ENCODE peak calls at places on chromosomes 3 and 15, in four cellular contexts. One of them, this sample, is unnamed.

GRCh38 chr3:184399410-184399809 is 19.6 kb downstream of the CHRD start:
- DNase-seq in SK-N-SH: no peak
- DNase-seq in uterus: peak; percentile 61
- DNase-seq in astrocyte: peak; percentile 93
- DNase-seq in this sample: no peak

GRCh38 chr3:157423337-157423736 is 13.3 kb upstream of the PTX3 start:
- DNase-seq in SK-N-SH: no peak
- DNase-seq in uterus: no peak
- DNase-seq in astrocyte: no peak
- DNase-seq in this sample: no peak

GRCh38 chr3:197573048-197573767 is 17.4 kb upstream of the BDH1 start:
- DNase-seq in SK-N-SH: no peak
- DNase-seq in uterus: no peak
- DNase-seq in astrocyte: no peak
- DNase-seq in this sample: no peak

GRCh38 chr3:187186801-187187421 is 10.4 kb upstream of the RTP1 start:
- DNase-seq in SK-N-SH: no peak
- DNase-seq in uterus: peak; percentile 47
- DNase-seq in astrocyte: peak; percentile 98
- DNase-seq in this sample: peak; percentile 83

GRCh38 chr3:54087581-54088410 is 34.6 kb upstream of the CACNA2D3 start:
- DNase-seq in SK-N-SH: peak; percentile 30
- DNase-seq in uterus: no peak
- DNase-seq in astrocyte: no peak
- DNase-seq in this sample: no peak

GRCh38 chr3:174538116-174538515 is 321.0 kb upstream of the NAALADL2 start:
- DNase-seq in SK-N-SH: no peak
- DNase-seq in uterus: no peak
- DNase-seq in astrocyte: no peak
- DNase-seq in this sample: no peak

GRCh38 chr15:85477730-85478129 is 97.3 kb downstream of the AKAP13 start:
- DNase-seq in SK-N-SH: no peak
- DNase-seq in uterus: no peak
- DNase-seq in astrocyte: peak; percentile 67
- DNase-seq in this sample: peak; percentile 83

GRCh38 chr3:55091381-55092225 is 163.7 kb upstream of the LRTM1 start:
- DNase-seq in SK-N-SH: no peak
- DNase-seq in uterus: no peak
- DNase-seq in astrocyte: peak; percentile 78
- DNase-seq in this sample: no peak

GRCh38 chr3:141728355-141728892 is 9.7 kb upstream of the RNF7 start:
- DNase-seq in SK-N-SH: no peak
- DNase-seq in uterus: no peak
- DNase-seq in astrocyte: no peak
- DNase-seq in this sample: no peak

GRCh38 chr15:49155834-49156627 is 632 bp upstream of the COPS2 start:
- DNase-seq in SK-N-SH: peak; percentile 33
- DNase-seq in uterus: no peak
- DNase-seq in astrocyte: peak; percentile 32
- DNase-seq in this sample: peak; percentile 12

GRCh38 chr15:66761723-66762595 is 59.9 kb downstream of the SMAD6 start:
- DNase-seq in SK-N-SH: no peak
- DNase-seq in uterus: no peak
- DNase-seq in astrocyte: peak; percentile 45
- DNase-seq in this sample: peak; percentile 53

GRCh38 chr15:65211157-65211982 is at the start of gene CILP:
- DNase-seq in SK-N-SH: peak; percentile 78
- DNase-seq in uterus: peak; percentile 65
- DNase-seq in astrocyte: peak; percentile 10
- DNase-seq in this sample: no peak

GRCh38 chr3:173799073-173799830 is 401.7 kb downstream of the NLGN1 start:
- DNase-seq in SK-N-SH: no peak
- DNase-seq in uterus: no peak
- DNase-seq in astrocyte: no peak
- DNase-seq in this sample: no peak

GRCh38 chr3:50340404-50341329 is at the start of gene RASSF1:
- DNase-seq in SK-N-SH: no peak
- DNase-seq in uterus: peak; percentile 80
- DNase-seq in astrocyte: no peak
- DNase-seq in this sample: no peak

GRCh38 chr3:123949606-123950005 is 11.4 kb downstream of the CCDC14 start:
- DNase-seq in SK-N-SH: no peak
- DNase-seq in uterus: no peak
- DNase-seq in astrocyte: peak; percentile 72
- DNase-seq in this sample: peak; percentile 62

GRCh38 chr3:139935866-139936817 is 1.2 kb downstream of the CLSTN2 start:
- DNase-seq in SK-N-SH: peak; percentile 70
- DNase-seq in uterus: peak; percentile 47
- DNase-seq in astrocyte: no peak
- DNase-seq in this sample: peak; percentile 20

GRCh38 chr3:149605902-149606301 is 51.9 kb downstream of the WWTR1 start:
- DNase-seq in SK-N-SH: no peak
- DNase-seq in uterus: no peak
- DNase-seq in astrocyte: peak; percentile 71
- DNase-seq in this sample: peak; percentile 67

GRCh38 chr15:70246623-70247200 is 149.0 kb upstream of the TLE3 start:
- DNase-seq in SK-N-SH: no peak
- DNase-seq in uterus: no peak
- DNase-seq in astrocyte: no peak
- DNase-seq in this sample: no peak

GRCh38 chr15:69718916-69719315 is 266.3 kb downstream of the RPLP1 start:
- DNase-seq in SK-N-SH: no peak
- DNase-seq in uterus: no peak
- DNase-seq in astrocyte: no peak
- DNase-seq in this sample: no peak

GRCh38 chr15:40095381-40096093 is 13.1 kb downstream of the BMF start:
- DNase-seq in SK-N-SH: no peak
- DNase-seq in uterus: no peak
- DNase-seq in astrocyte: no peak
- DNase-seq in this sample: no peak

GRCh38 chr3:46979958-46980497 is 562 bp downstream of the NBEAL2 start:
- DNase-seq in SK-N-SH: no peak
- DNase-seq in uterus: peak; percentile 54
- DNase-seq in astrocyte: no peak
- DNase-seq in this sample: no peak

GRCh38 chr15:96264351-96264798 is 66.1 kb upstream of the NR2F2 start:
- DNase-seq in SK-N-SH: no peak
- DNase-seq in uterus: no peak
- DNase-seq in astrocyte: no peak
- DNase-seq in this sample: peak; percentile 99

GRCh38 chr15:92763459-92763858 is 107.9 kb upstream of the FAM174B start:
- DNase-seq in SK-N-SH: no peak
- DNase-seq in uterus: no peak
- DNase-seq in astrocyte: no peak
- DNase-seq in this sample: no peak

GRCh38 chr15:101558217-101558941 is 68.9 kb upstream of the PCSK6 start:
- DNase-seq in SK-N-SH: no peak
- DNase-seq in uterus: no peak
- DNase-seq in astrocyte: no peak
- DNase-seq in this sample: no peak

GRCh38 chr3:153404157-153404556 is 242.1 kb downstream of the RAP2B start:
- DNase-seq in SK-N-SH: no peak
- DNase-seq in uterus: no peak
- DNase-seq in astrocyte: no peak
- DNase-seq in this sample: no peak

GRCh38 chr3:153396581-153396980 is 234.6 kb downstream of the RAP2B start:
- DNase-seq in SK-N-SH: no peak
- DNase-seq in uterus: no peak
- DNase-seq in astrocyte: no peak
- DNase-seq in this sample: no peak

GRCh38 chr3:153399636-153400035 is 237.6 kb downstream of the RAP2B start:
- DNase-seq in SK-N-SH: no peak
- DNase-seq in uterus: no peak
- DNase-seq in astrocyte: no peak
- DNase-seq in this sample: no peak

GRCh38 chr3:153397806-153398205 is 235.8 kb downstream of the RAP2B start:
- DNase-seq in SK-N-SH: no peak
- DNase-seq in uterus: no peak
- DNase-seq in astrocyte: no peak
- DNase-seq in this sample: no peak

GRCh38 chr3:153400641-153401040 is 238.6 kb downstream of the RAP2B start:
- DNase-seq in SK-N-SH: no peak
- DNase-seq in uterus: no peak
- DNase-seq in astrocyte: no peak
- DNase-seq in this sample: peak; percentile 80
- H3K36me3 ChIP-seq in SK-N-SH: no peaks in the 10 kb centered on the region
- H3K36me3 ChIP-seq in uterus: no peaks in the 10 kb centered on the region
- H3K36me3 ChIP-seq in astrocyte: no peaks in the 10 kb centered on the region
- H3K36me3 ChIP-seq in this sample: no peaks in the 10 kb centered on the region

GRCh38 chr15:90878660-90879059 is 5.6 kb upstream of the FES start:
- DNase-seq in SK-N-SH: no peak
- DNase-seq in uterus: no peak
- DNase-seq in astrocyte: no peak
- DNase-seq in this sample: no peak
- H3K36me3 ChIP-seq in SK-N-SH: peaks cover 13% of the 10 kb centered on the region
- H3K36me3 ChIP-seq in uterus: no peaks in the 10 kb centered on the region
- H3K36me3 ChIP-seq in astrocyte: peaks cover 18% of the 10 kb centered on the region
- H3K36me3 ChIP-seq in this sample: peaks cover 11% of the 10 kb centered on the region

GRCh38 chr3:128064962-128065361 is 12.7 kb downstream of the SEC61A1 start:
- DNase-seq in SK-N-SH: no peak
- DNase-seq in uterus: no peak
- DNase-seq in astrocyte: no peak
- DNase-seq in this sample: no peak
- H3K36me3 ChIP-seq in SK-N-SH: peaks cover 94% of the 10 kb centered on the region
- H3K36me3 ChIP-seq in uterus: no peaks in the 10 kb centered on the region
- H3K36me3 ChIP-seq in astrocyte: peaks cover 86% of the 10 kb centered on the region
- H3K36me3 ChIP-seq in this sample: peaks cover 69% of the 10 kb centered on the region

GRCh38 chr3:10085738-10086137 is 22.3 kb downstream of the FANCD2OS start:
- DNase-seq in SK-N-SH: no peak
- DNase-seq in uterus: no peak
- DNase-seq in astrocyte: no peak
- DNase-seq in this sample: peak; percentile 60
- H3K36me3 ChIP-seq in SK-N-SH: peaks cover 14% of the 10 kb centered on the region
- H3K36me3 ChIP-seq in uterus: no peaks in the 10 kb centered on the region
- H3K36me3 ChIP-seq in astrocyte: peaks cover 6% of the 10 kb centered on the region
- H3K36me3 ChIP-seq in this sample: peaks cover 14% of the 10 kb centered on the region

GRCh38 chr15:78449220-78449999 is 11.4 kb downstream of the IREB2 start:
- DNase-seq in SK-N-SH: no peak
- DNase-seq in uterus: no peak
- DNase-seq in astrocyte: no peak
- DNase-seq in this sample: peak; percentile 3
- H3K36me3 ChIP-seq in SK-N-SH: peaks cover 41% of the 10 kb centered on the region
- H3K36me3 ChIP-seq in uterus: no peaks in the 10 kb centered on the region
- H3K36me3 ChIP-seq in astrocyte: peaks cover 15% of the 10 kb centered on the region
- H3K36me3 ChIP-seq in this sample: peaks cover 16% of the 10 kb centered on the region

GRCh38 chr15:79878078-79878705 is 18.6 kb downstream of the MTHFS start:
- DNase-seq in SK-N-SH: no peak
- DNase-seq in uterus: no peak
- DNase-seq in astrocyte: no peak
- DNase-seq in this sample: no peak
- H3K36me3 ChIP-seq in SK-N-SH: peaks cover 13% of the 10 kb centered on the region
- H3K36me3 ChIP-seq in uterus: peaks cover 3% of the 10 kb centered on the region
- H3K36me3 ChIP-seq in astrocyte: peaks cover 3% of the 10 kb centered on the region
- H3K36me3 ChIP-seq in this sample: peaks cover 6% of the 10 kb centered on the region

GRCh38 chr15:58717357-58717756 is 32.1 kb downstream of the ADAM10 start:
- DNase-seq in SK-N-SH: no peak
- DNase-seq in uterus: no peak
- DNase-seq in astrocyte: no peak
- DNase-seq in this sample: no peak
- H3K36me3 ChIP-seq in SK-N-SH: peaks cover 42% of the 10 kb centered on the region
- H3K36me3 ChIP-seq in uterus: no peaks in the 10 kb centered on the region
- H3K36me3 ChIP-seq in astrocyte: peaks cover 3% of the 10 kb centered on the region
- H3K36me3 ChIP-seq in this sample: peaks cover 10% of the 10 kb centered on the region

GRCh38 chr3:128577711-128578110 is 72.9 kb downstream of the RPN1 start:
- DNase-seq in SK-N-SH: no peak
- DNase-seq in uterus: no peak
- DNase-seq in astrocyte: no peak
- DNase-seq in this sample: no peak

GRCh38 chr3:128576290-128576689 is 74.3 kb downstream of the RPN1 start:
- DNase-seq in SK-N-SH: no peak
- DNase-seq in uterus: no peak
- DNase-seq in astrocyte: no peak
- DNase-seq in this sample: no peak

GRCh38 chr3:128579927-128580326 is 70.7 kb downstream of the RPN1 start:
- DNase-seq in SK-N-SH: no peak
- DNase-seq in uterus: no peak
- DNase-seq in astrocyte: no peak
- DNase-seq in this sample: no peak

GRCh38 chr3:128575777-128576176 is 74.8 kb downstream of the RPN1 start:
- DNase-seq in SK-N-SH: no peak
- DNase-seq in uterus: no peak
- DNase-seq in astrocyte: no peak
- DNase-seq in this sample: no peak

GRCh38 chr3:128578346-128578745 is 72.3 kb downstream of the RPN1 start:
- DNase-seq in SK-N-SH: no peak
- DNase-seq in uterus: no peak
- DNase-seq in astrocyte: no peak
- DNase-seq in this sample: no peak
- H3K36me3 ChIP-seq in SK-N-SH: no peaks in the 10 kb centered on the region
- H3K36me3 ChIP-seq in uterus: no peaks in the 10 kb centered on the region
- H3K36me3 ChIP-seq in astrocyte: no peaks in the 10 kb centered on the region
- H3K36me3 ChIP-seq in this sample: no peaks in the 10 kb centered on the region

This sample was measured in mammary epithelial cell.